ENCODE peak calls at places on chromosomes 16 and 17, in six cellular contexts. E is GM23338, V is HepG2, B is sigmoid colon, R is esophagus muscularis mucosa, F is H1. C is an unnamed sample. For H3K4me1, the result is how much of the 10 kb centered on the place peaks cover.

GRCh38 chr17:82769041-82769440 is 17.2 kb downstream of the TBCD start:
- DNase-seq in F (no peak), R (no peak), B (no peak), E (no peak), V (no peak), C (no peak)

GRCh38 chr17:30543456-30543855 is 66.2 kb downstream of the GOSR1 start:
- DNase-seq in V (no peak), E (no peak), R (no peak), F (no peak), B (no peak), C (no peak)

GRCh38 chr16:67277294-67277998 is 1.9 kb upstream of the PLEKHG4 start:
- DNase-seq in V (peak), E (no peak), F (no peak), B (peak), R (no peak), C (no peak)

GRCh38 chr17:5226940-5227878 is 7.5 kb downstream of the SCIMP start:
- DNase-seq in E (no peak), B (no peak), R (no peak), V (no peak), F (no peak), C (peak)

GRCh38 chr17:6430769-6431168 is 4.2 kb downstream of the AIPL1 start:
- DNase-seq in F (no peak), E (no peak), R (no peak), B (no peak), V (no peak), C (no peak)

GRCh38 chr17:81060416-81060815 is 25.5 kb downstream of the BAIAP2 start:
- DNase-seq in V (no peak), F (no peak), E (no peak), B (no peak), R (no peak), C (no peak)

GRCh38 chr17:63451150-63451549 is 5.0 kb upstream of the CYB561 start:
- DNase-seq in R (no peak), E (no peak), V (no peak), B (no peak), F (no peak), C (no peak)

GRCh38 chr17:32498362-32498761 is 11.6 kb downstream of the CDK5R1 start:
- DNase-seq in F (no peak), B (peak), E (peak), V (no peak), R (no peak), C (no peak)

GRCh38 chr17:64085650-64086005 is 44.3 kb downstream of the ERN1 start:
- DNase-seq in E (no peak), F (no peak), V (no peak), B (no peak), R (no peak), C (no peak)

GRCh38 chr17:4852504-4853075 is 19.4 kb downstream of the MINK1 start:
- DNase-seq in B (no peak), F (no peak), V (peak), R (no peak), E (no peak), C (no peak)

GRCh38 chr17:68318103-68318991 is 27.1 kb downstream of the ARSG start:
- DNase-seq in E (no peak), B (no peak), R (no peak), F (no peak), V (peak), C (no peak)

GRCh38 chr17:5035356-5035755 is at the start of gene SLC52A1:
- DNase-seq in E (peak), V (no peak), F (peak), B (no peak), R (no peak), C (no peak)

GRCh38 chr16:30867747-30868146 is 26.1 kb downstream of the BCL7C start:
- DNase-seq in F (no peak), B (no peak), R (no peak), V (no peak), E (peak), C (no peak)

GRCh38 chr16:19886061-19886792 is 1.6 kb upstream of the GPRC5B start:
- DNase-seq in F (peak), V (peak), B (peak), R (peak), E (peak), C (peak)

GRCh38 chr16:59459811-59460210 is 725.7 kb upstream of the GOT2 start:
- DNase-seq in F (no peak), V (no peak), R (no peak), E (no peak), B (no peak), C (no peak)

GRCh38 chr17:66542183-66542966 is 240.0 kb downstream of the PRKCA start:
- DNase-seq in V (no peak), R (no peak), E (no peak), F (no peak), B (no peak), C (no peak)

GRCh38 chr16:89723279-89724250 is 2.2 kb downstream of the ZNF276 start:
- DNase-seq in F (no peak), V (no peak), E (no peak), B (peak), R (no peak), C (peak)

GRCh38 chr17:14427914-14428639 is 127.2 kb downstream of the HS3ST3B1 start:
- DNase-seq in R (no peak), B (no peak), V (no peak), F (no peak), E (no peak), C (peak)

GRCh38 chr17:3796822-3797170 is 4.2 kb downstream of the ITGAE start:
- DNase-seq in V (no peak), E (no peak), R (no peak), F (no peak), B (no peak), C (no peak)

GRCh38 chr16:86990451-86990850 is 326.7 kb downstream of the C16orf95 start:
- DNase-seq in R (no peak), F (no peak), V (no peak), E (no peak), B (no peak), C (no peak)

GRCh38 chr16:67719778-67720144 is 645 bp upstream of the GFOD2 start:
- DNase-seq in E (peak), V (peak), B (no peak), F (no peak), R (no peak), C (peak)

GRCh38 chr17:60089097-60089844 is 10.6 kb upstream of the HEATR6 start:
- DNase-seq in E (no peak), R (no peak), B (no peak), F (no peak), V (no peak), C (peak)

GRCh38 chr17:65346166-65346565 is 209.0 kb downstream of the RGS9 start:
- DNase-seq in R (no peak), E (no peak), V (no peak), F (no peak), B (no peak), C (no peak)

GRCh38 chr16:74192281-74192680 is 104.3 kb upstream of the PSMD7 start:
- DNase-seq in V (no peak), E (no peak), F (no peak), R (peak), B (no peak), C (no peak)

GRCh38 chr16:9050102-9050830 is 41.2 kb upstream of the HAPSTR1 start:
- DNase-seq in R (no peak), E (peak), B (no peak), F (peak), V (peak), C (no peak)

GRCh38 chr16:89958068-89958467 is 9.5 kb downstream of the DEF8 start:
- DNase-seq in B (no peak), F (no peak), E (peak), V (peak), R (no peak), C (peak)

GRCh38 chr17:71516149-71516548 is 604.7 kb upstream of the SOX9 start:
- DNase-seq in B (no peak), E (no peak), F (no peak), V (no peak), R (no peak), C (no peak)

GRCh38 chr17:62760888-62761267 is 47.2 kb downstream of the MARCHF10 start:
- DNase-seq in E (no peak), R (no peak), V (no peak), B (no peak), F (no peak), C (no peak)

GRCh38 chr16:593406-593805 is 3.5 kb downstream of the RAB40C start:
- DNase-seq in E (no peak), B (no peak), V (no peak), R (no peak), F (no peak), C (no peak)

GRCh38 chr16:11327277-11328171 is 17.7 kb upstream of the RMI2 start:
- DNase-seq in V (no peak), R (no peak), B (no peak), E (peak), F (no peak), C (no peak)
- TF ChIP-seq POLR2AphosphoS5 in V (no peak), R (no peak), B (no peak), E (no peak), F (no peak), C (no peak)

GRCh38 chr17:79991924-79992656 is 43.6 kb downstream of the TBC1D16 start:
- DNase-seq in F (no peak), E (peak), V (peak), B (no peak), R (no peak), C (no peak)
- H3K4me1 ChIP-seq in F (under half), E (half or more), V (half or more), B (under half), R (under half), C (under half)

GRCh38 chr16:28193530-28194423 is 18.0 kb downstream of the XPO6 start:
- DNase-seq in B (no peak), V (no peak), E (no peak), F (no peak), R (no peak), C (no peak)

GRCh38 chr16:28191364-28191985 is 20.3 kb downstream of the XPO6 start:
- DNase-seq in V (no peak), B (no peak), R (no peak), F (no peak), E (no peak), C (no peak)

GRCh38 chr16:28195859-28196258 is 15.9 kb downstream of the XPO6 start:
- DNase-seq in E (no peak), F (no peak), B (no peak), V (no peak), R (no peak), C (no peak)

GRCh38 chr16:28196331-28196987 is 15.3 kb downstream of the XPO6 start:
- DNase-seq in V (no peak), F (no peak), E (no peak), R (no peak), B (no peak), C (no peak)

DNA sequence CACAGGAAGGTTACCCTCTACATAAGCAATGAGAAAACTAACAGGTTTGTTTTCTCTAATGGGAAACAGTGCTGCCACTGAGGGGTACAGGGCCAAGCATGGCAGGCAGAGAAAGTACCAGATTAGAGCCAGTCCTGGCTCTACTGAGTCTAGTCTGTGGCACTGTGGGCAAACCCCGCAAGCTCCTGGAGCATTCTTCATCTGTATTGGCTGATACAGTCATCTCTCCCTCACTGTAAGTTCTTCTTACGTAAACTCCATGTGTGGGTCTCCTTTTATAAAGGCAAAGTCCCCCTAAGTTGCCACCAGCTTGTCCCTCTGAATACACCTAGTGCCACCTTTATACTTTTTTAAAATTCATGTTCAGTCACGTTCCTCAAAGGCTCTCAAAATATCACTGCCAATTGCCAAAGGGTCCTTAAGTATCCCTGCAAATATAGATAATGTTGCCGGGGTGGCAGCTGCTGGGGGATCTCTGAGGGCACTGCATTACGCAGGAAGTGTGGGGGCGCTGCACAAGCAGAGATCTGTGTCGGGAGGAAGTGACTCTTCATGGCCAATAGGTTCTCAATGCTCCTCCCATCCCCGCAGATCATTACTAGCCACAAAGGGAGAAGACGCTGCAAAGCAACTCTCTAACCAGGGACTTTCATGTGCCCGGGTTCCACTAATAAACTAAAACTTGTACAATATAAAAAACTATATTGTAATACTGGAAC is 18.8 kb downstream of the XPO6 start:
- DNase-seq in B (no peak), R (no peak), F (no peak), V (no peak), E (no peak), C (peak)
- TF ChIP-seq POLR2AphosphoS5 in B (no peak), R (no peak), F (no peak), V (no peak), E (no peak), C (peak)

GRCh38 chr17:41655611-41656111 is 31.3 kb upstream of the KRT17 start:
- DNase-seq in F (no peak), V (no peak), R (no peak), E (peak), B (no peak), C (peak)

GRCh38 chr17:41656249-41657023 is 32.1 kb upstream of the KRT17 start:
- DNase-seq in R (no peak), V (no peak), E (no peak), F (no peak), B (no peak), C (peak)

GRCh38 chr17:41654134-41654907 is 29.9 kb upstream of the KRT17 start:
- DNase-seq in F (no peak), R (no peak), V (no peak), E (peak), B (no peak), C (peak)

GRCh38 chr17:41653421-41654133 is 29.2 kb upstream of the KRT17 start:
- DNase-seq in E (no peak), V (no peak), R (no peak), F (no peak), B (no peak), C (peak)

DNA sequence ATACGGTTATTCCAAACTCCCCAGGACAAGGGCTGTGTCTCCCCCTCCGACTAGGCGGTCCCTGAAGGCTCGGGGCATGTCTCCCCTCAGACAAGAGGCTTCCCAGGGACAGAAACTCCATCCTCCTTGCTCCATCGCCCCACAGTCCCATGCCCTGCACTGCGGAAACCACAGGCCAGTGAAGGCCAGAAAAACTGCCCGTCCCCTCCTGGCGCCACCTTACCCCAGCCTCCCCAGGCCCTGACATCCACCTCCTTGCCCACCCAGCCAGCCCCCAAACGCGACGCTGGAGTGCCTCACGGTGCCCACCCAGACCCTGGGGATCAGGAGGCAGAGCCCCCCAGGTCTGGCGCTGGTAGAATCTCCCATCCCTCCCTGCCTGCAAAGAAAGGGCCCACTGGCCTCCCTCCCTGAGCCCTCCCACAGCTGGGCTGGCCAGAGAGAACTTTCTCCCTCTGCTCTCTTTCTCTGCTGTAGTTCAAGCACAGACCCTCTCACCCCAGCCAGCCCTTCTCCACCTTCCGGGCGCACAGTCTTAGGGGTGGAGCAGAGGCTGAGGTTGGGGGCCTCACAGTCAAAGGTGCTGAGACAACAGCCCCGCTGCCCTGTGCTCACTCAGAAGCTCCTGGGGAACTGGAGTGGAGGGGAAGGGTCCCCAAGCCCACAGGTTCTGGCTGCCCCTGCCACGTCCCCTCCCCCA is 30.7 kb upstream of the KRT17 start:
- DNase-seq in V (no peak), B (no peak), F (no peak), R (no peak), E (no peak), C (peak)
- H3K4me1 ChIP-seq in V (under half), B (under half), F (under half), R (under half), E (under half), C (under half)

GRCh38 chr17:45171338-45172231 is 9.9 kb downstream of the HEXIM2 start:
- DNase-seq in V (peak), B (peak), F (no peak), R (no peak), E (peak), C (no peak)
- TF ChIP-seq POLR2AphosphoS5 in V (peak), B (no peak), F (no peak), R (no peak), E (no peak), C (no peak)

GRCh38 chr17:78746949-78747269 is 35.2 kb downstream of the CYTH1 start:
- DNase-seq in E (no peak), B (no peak), F (no peak), R (no peak), V (no peak), C (no peak)

GRCh38 chr17:78746263-78746948 is 35.7 kb downstream of the CYTH1 start:
- DNase-seq in F (no peak), R (no peak), V (peak), B (no peak), E (peak), C (no peak)

GRCh38 chr17:78748048-78748729 is 33.9 kb downstream of the CYTH1 start:
- DNase-seq in V (peak), E (no peak), B (no peak), R (no peak), F (no peak), C (no peak)

GRCh38 chr17:78747479-78747878 is 34.6 kb downstream of the CYTH1 start:
- DNase-seq in R (no peak), V (no peak), B (no peak), F (no peak), E (no peak), C (no peak)

GRCh38 chr17:78748730-78749317 is 33.2 kb downstream of the CYTH1 start:
- DNase-seq in F (no peak), E (no peak), R (no peak), V (peak), B (peak), C (peak)
- H3K4me1 ChIP-seq in F (under half), E (under half), R (under half), V (half or more), B (under half), C (half or more)

GRCh38 chr17:48595107-48595999 is 1.8 kb upstream of the HOXB5 start:
- DNase-seq in R (no peak), B (no peak), V (no peak), E (no peak), F (no peak), C (no peak)
- TF ChIP-seq POLR2AphosphoS5 in R (no peak), B (no peak), V (no peak), E (no peak), F (no peak), C (no peak)

GRCh38 chr16:82882249-82882648 is 255.5 kb downstream of the CDH13 start:
- DNase-seq in F (no peak), B (no peak), E (no peak), V (no peak), R (peak), C (no peak)

GRCh38 chr16:82881517-82881916 is 254.7 kb downstream of the CDH13 start:
- DNase-seq in V (no peak), R (peak), B (no peak), E (peak), F (no peak), C (no peak)

GRCh38 chr16:82878466-82878865 is 251.7 kb downstream of the CDH13 start:
- DNase-seq in B (no peak), V (no peak), E (no peak), F (no peak), R (peak), C (no peak)

GRCh38 chr16:82882982-82883863 is 256.5 kb downstream of the CDH13 start:
- DNase-seq in E (no peak), R (peak), V (no peak), B (no peak), F (no peak), C (no peak)

DNA sequence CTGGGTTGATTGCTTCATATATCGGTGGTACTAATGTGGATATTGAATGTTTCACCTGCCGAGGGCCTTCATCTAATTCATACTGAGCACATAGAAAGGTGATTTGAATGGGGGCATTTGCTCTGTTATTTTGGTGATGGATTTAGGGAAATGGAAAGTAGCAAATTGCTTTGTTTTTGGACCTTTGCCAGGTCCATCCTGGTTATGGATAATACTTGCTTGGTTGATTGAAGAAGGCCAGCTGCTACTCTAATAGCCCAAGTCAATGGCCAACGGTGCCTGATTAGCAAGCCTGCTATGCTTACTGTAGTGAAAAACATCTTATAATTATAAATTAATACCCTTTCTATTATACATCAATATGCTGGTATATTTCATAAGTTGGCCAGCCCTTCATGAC is 253.6 kb downstream of the CDH13 start:
- DNase-seq in B (no peak), F (no peak), E (no peak), V (no peak), R (no peak), C (no peak)
- H3K4me1 ChIP-seq in B (under half), F (under half), E (under half), V (under half), R (under half), C (under half)

DNA sequence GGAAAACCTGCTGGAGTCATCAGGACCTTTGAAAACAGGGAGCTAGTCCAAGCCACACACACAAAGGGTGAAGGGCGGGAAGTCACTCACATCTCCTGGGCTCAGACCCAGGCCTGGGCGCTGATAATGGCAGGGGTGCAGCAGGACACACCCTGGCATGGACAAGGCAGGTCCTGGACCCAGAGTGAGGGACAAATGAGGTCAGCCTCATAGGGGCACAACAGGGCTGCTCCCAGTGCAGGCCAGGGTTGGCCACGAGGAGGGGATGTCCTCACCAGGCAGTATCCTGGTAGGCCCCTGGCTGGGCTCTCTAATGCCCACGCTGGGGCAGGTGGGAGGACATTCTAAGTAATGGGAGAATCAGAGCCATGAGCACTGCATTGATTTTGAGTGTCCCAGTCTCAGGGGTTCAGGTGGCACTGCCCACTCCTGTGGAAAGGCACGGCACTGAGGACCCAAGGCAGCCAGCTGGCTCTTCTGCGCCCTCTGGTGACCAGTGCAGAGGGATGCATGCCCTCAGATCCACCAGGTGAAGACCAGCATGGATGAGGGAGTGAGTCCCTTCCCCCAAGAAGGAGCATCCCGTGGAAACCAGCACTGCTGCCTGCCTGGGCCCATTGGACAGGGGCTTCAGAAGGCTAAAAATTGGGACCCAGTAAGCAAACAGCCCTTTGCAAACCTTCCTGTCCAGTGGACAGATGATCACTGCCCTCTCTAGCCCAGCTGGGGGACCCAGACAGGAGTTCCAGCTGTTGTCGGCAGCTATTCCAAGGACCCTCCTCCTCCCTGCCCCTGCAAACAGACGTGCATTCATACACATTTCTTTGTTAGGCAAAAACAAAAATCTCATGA is 23.3 kb upstream of the SREBF1 start:
- DNase-seq in V (peak), R (no peak), F (no peak), B (peak), E (peak), C (peak)
- TF ChIP-seq POLR2AphosphoS5 in V (no peak), R (peak), F (no peak), B (no peak), E (no peak), C (peak)